ENCODE peak calls at places on chromosomes 11 and 22, in four cellular contexts. E, I, H and K are unnamed samples.

GRCh38 chr11:7672960-7673723 is at the start of gene CYB5R2:
- DNase-seq in I (peak), H (peak), E (peak), K (peak)

GRCh38 chr11:79520086-79520485 is 79.3 kb upstream of the TENM4 start:
- DNase-seq in I (no peak), E (no peak), H (no peak), K (no peak)

GRCh38 chr22:36352775-36353507 is 34.8 kb downstream of the MYH9 start:
- DNase-seq in I (no peak), H (no peak), E (no peak), K (peak)

GRCh38 chr22:23037429-23038333 is 32.6 kb upstream of the GNAZ start:
- DNase-seq in I (no peak), H (no peak), E (no peak), K (no peak)

GRCh38 chr22:37904572-37905533 is 1.2 kb upstream of the MICALL1 start:
- DNase-seq in E (peak), I (peak), H (peak), K (no peak)

GRCh38 chr11:5694642-5695041 is 5.1 kb downstream of the TRIM22 start:
- DNase-seq in H (no peak), I (no peak), E (no peak), K (no peak)

GRCh38 chr11:84947970-84948600 is 679.1 kb downstream of the DLG2 start:
- DNase-seq in E (no peak), H (no peak), I (peak), K (no peak)

GRCh38 chr11:78576549-78577097 is 2.0 kb upstream of the NARS2 start:
- DNase-seq in E (no peak), H (no peak), I (no peak), K (no peak)

GRCh38 chr11:113141010-113141409 is 173.4 kb upstream of the TTC12 start:
- DNase-seq in I (no peak), H (no peak), E (no peak), K (no peak)

GRCh38 chr11:96778272-96778671 is 388.5 kb downstream of the JRKL start:
- DNase-seq in E (no peak), H (no peak), I (no peak), K (no peak)

GRCh38 chr22:48568736-48569330 is 1258.8 kb downstream of the BRD1 start:
- DNase-seq in I (no peak), H (no peak), E (no peak), K (no peak)

GRCh38 chr22:19972652-19973550 is 31.3 kb upstream of the TXNRD2 start:
- DNase-seq in E (peak), I (no peak), H (no peak), K (no peak)

GRCh38 chr11:32213223-32213622 is 122.3 kb downstream of the RCN1 start:
- DNase-seq in H (no peak), I (peak), E (no peak), K (no peak)

GRCh38 chr11:31509017-31509411 is 408 bp downstream of the IMMP1L start:
- DNase-seq in I (peak), E (no peak), H (peak), K (peak)

GRCh38 chr11:4123218-4123617 is 28.6 kb downstream of the RRM1 start:
- DNase-seq in H (no peak), I (no peak), E (no peak), K (no peak)

GRCh38 chr11:128506999-128507591 is 80.3 kb downstream of the ETS1 start:
- DNase-seq in I (peak), H (peak), E (no peak), K (no peak)

GRCh38 chr11:95245038-95245437 is 14.0 kb upstream of the SESN3 start:
- DNase-seq in E (no peak), I (peak), H (no peak), K (peak)

GRCh38 chr22:44351685-44352377 is 39.1 kb upstream of the SHISAL1 start:
- DNase-seq in E (peak), I (peak), H (peak), K (peak)

GRCh38 chr11:33779849-33780528 is 5.7 kb upstream of the FBXO3 start:
- DNase-seq in I (peak), H (no peak), E (no peak), K (no peak)

GRCh38 chr11:87879118-87879517 is 296.1 kb downstream of the RAB38 start:
- DNase-seq in H (no peak), E (no peak), I (peak), K (no peak)

GRCh38 chr11:30422828-30423648 is 100.1 kb downstream of the ARL14EP start:
- DNase-seq in H (no peak), I (no peak), E (no peak), K (no peak)

DNA sequence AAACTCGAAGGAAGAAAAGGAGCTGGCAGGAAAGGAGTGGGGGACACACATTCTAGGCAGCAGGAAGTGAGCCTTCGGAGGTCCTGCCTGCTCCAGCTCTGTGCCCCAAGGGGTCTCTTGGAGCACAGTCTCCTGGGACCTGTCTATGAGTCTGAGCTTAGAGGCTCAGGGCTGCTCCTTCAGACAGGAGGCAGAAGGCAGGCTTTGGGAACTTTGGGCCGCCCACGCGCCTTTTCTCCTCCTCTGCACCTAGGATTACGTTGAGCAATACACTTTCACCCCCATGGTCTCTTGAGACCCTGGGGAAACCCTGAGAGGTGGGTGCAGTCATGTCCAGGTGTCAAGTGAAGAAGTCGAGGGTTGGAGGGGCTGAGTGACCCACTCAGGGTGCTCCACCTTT is 965 bp downstream of the TCN2 start:
- DNase-seq in H (no peak), E (no peak), I (peak), K (no peak)
- H3K4me2 ChIP-seq in H (no peak), E (peak), I (no peak), K (peak)

DNA sequence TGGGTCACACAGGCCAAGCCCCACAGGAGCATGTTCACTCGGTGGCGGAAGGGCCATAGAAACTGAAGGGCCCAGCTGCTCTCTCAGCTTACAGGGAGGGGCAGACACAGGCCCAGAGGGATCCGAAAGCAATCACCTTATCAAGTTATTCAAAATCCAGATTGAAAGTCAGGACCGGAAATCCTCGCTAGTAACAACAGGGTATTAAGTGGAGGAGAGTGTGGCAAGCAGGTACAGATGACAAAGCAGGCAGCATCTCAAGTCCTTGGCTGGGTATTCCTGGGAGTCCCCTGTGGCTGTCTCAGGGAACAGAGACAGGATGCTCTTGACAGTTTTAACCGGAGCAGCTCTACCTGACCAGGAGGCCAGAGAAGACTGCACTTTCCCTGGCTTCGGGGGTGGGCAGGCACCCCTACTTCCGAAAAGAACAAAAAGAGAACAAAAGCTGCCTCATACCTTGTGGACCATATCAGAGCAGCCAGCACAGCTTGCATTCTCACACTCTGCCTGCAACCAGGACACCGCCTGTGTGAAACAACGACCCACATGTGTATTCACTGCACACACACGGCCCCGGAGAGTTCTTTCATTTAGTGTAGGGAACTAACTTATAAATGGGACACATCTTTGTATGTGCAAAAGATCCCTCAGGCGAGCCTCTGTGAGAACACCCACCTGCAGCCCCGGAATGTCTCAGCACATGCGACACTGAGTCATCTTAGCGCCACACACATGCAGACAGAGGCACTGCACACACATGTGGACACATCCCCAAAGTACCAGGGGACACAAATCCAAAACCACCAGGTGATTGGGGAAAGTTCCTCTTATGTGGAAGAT is 78.3 kb downstream of the MICAL3 start:
- DNase-seq in E (no peak), H (no peak), I (no peak), K (no peak)
- H3K4me2 ChIP-seq in E (no peak), H (no peak), I (no peak), K (peak)

GRCh38 chr11:64153831-64154230 is 12.1 kb downstream of the MACROD1 start:
- DNase-seq in I (no peak), E (no peak), H (no peak), K (no peak)
- H3K4me2 ChIP-seq in I (no peak), E (no peak), H (no peak), K (no peak)

GRCh38 chr22:42340695-42341383 is 70.4 kb upstream of the TCF20 start:
- DNase-seq in I (no peak), H (no peak), E (peak), K (peak)
- H3K4me2 ChIP-seq in I (no peak), H (no peak), E (peak), K (peak)